ENCODE peak calls at places on chromosomes 13 and 19, in nine cellular contexts. One of them, this sample, is unnamed.

GRCh38 chr19:42254083-42254849 is 662 bp downstream of the ERF start:
- DNase-seq in transverse colon: peak; percentile 84
- DNase-seq in suprapubic skin: peak; percentile 88
- DNase-seq in GM12878: no peak
- DNase-seq in ovary: peak; percentile 88
- DNase-seq in tibial nerve: peak; percentile 79
- DNase-seq in sigmoid colon: peak; percentile 91
- DNase-seq in upper lobe of left lung: peak; percentile 83
- DNase-seq in SK-N-SH: peak; percentile 79
- DNase-seq in this sample: peak; percentile 92

GRCh38 chr19:10701955-10702307 is 692 bp downstream of the QTRT1 start:
- DNase-seq in ovary: no peak
- DNase-seq in transverse colon: peak; percentile 27
- DNase-seq in tibial nerve: no peak
- DNase-seq in sigmoid colon: no peak
- DNase-seq in SK-N-SH: peak; percentile 82
- DNase-seq in suprapubic skin: no peak
- DNase-seq in GM12878: no peak
- DNase-seq in upper lobe of left lung: no peak
- DNase-seq in this sample: no peak

GRCh38 chr13:42656136-42656535 is 82.2 kb downstream of the TNFSF11 start:
- DNase-seq in upper lobe of left lung: no peak
- DNase-seq in ovary: no peak
- DNase-seq in tibial nerve: no peak
- DNase-seq in suprapubic skin: no peak
- DNase-seq in SK-N-SH: no peak
- DNase-seq in sigmoid colon: no peak
- DNase-seq in transverse colon: no peak
- DNase-seq in GM12878: no peak
- DNase-seq in this sample: no peak

GRCh38 chr19:58009666-58010301 is 7.2 kb upstream of the ZNF606 start:
- DNase-seq in suprapubic skin: peak; percentile 76
- DNase-seq in tibial nerve: peak; percentile 61
- DNase-seq in ovary: peak; percentile 83
- DNase-seq in upper lobe of left lung: peak; percentile 53
- DNase-seq in GM12878: no peak
- DNase-seq in SK-N-SH: no peak
- DNase-seq in transverse colon: peak; percentile 84
- DNase-seq in sigmoid colon: peak; percentile 89
- DNase-seq in this sample: peak; percentile 17

GRCh38 chr13:62537593-62537992 is 1121.9 kb upstream of the PCDH20 start:
- DNase-seq in suprapubic skin: no peak
- DNase-seq in tibial nerve: no peak
- DNase-seq in GM12878: no peak
- DNase-seq in SK-N-SH: no peak
- DNase-seq in sigmoid colon: no peak
- DNase-seq in upper lobe of left lung: no peak
- DNase-seq in transverse colon: no peak
- DNase-seq in ovary: no peak
- DNase-seq in this sample: no peak

GRCh38 chr13:98454389-98454881 is 122.5 kb downstream of the STK24 start:
- DNase-seq in ovary: no peak
- DNase-seq in transverse colon: no peak
- DNase-seq in sigmoid colon: no peak
- DNase-seq in SK-N-SH: no peak
- DNase-seq in suprapubic skin: no peak
- DNase-seq in tibial nerve: peak; percentile 76
- DNase-seq in upper lobe of left lung: no peak
- DNase-seq in GM12878: no peak
- DNase-seq in this sample: peak; percentile 19

GRCh38 chr13:55792544-55793178 is 1348.1 kb upstream of the PRR20A start:
- DNase-seq in ovary: no peak
- DNase-seq in GM12878: no peak
- DNase-seq in tibial nerve: no peak
- DNase-seq in transverse colon: no peak
- DNase-seq in upper lobe of left lung: no peak
- DNase-seq in sigmoid colon: no peak
- DNase-seq in suprapubic skin: no peak
- DNase-seq in SK-N-SH: no peak
- DNase-seq in this sample: no peak

GRCh38 chr19:3492131-3492839 is 8.2 kb downstream of the DOHH start:
- DNase-seq in ovary: no peak
- DNase-seq in sigmoid colon: no peak
- DNase-seq in upper lobe of left lung: no peak
- DNase-seq in SK-N-SH: peak; percentile 26
- DNase-seq in tibial nerve: no peak
- DNase-seq in suprapubic skin: no peak
- DNase-seq in transverse colon: no peak
- DNase-seq in GM12878: no peak
- DNase-seq in this sample: no peak

GRCh38 chr19:33207040-33207620 is 13.0 kb downstream of the LRP3 start:
- DNase-seq in upper lobe of left lung: no peak
- DNase-seq in tibial nerve: no peak
- DNase-seq in suprapubic skin: no peak
- DNase-seq in ovary: no peak
- DNase-seq in sigmoid colon: peak; percentile 66
- DNase-seq in transverse colon: no peak
- DNase-seq in SK-N-SH: peak; percentile 40
- DNase-seq in GM12878: no peak
- DNase-seq in this sample: no peak

GRCh38 chr19:12664406-12665280 is 1.9 kb downstream of the MAN2B1 start:
- DNase-seq in transverse colon: no peak
- DNase-seq in sigmoid colon: no peak
- DNase-seq in GM12878: no peak
- DNase-seq in suprapubic skin: peak; percentile 61
- DNase-seq in tibial nerve: no peak
- DNase-seq in upper lobe of left lung: no peak
- DNase-seq in ovary: no peak
- DNase-seq in SK-N-SH: peak; percentile 81
- DNase-seq in this sample: no peak

GRCh38 chr19:16520074-16520973 is 21.9 kb downstream of the CHERP start:
- DNase-seq in transverse colon: no peak
- DNase-seq in tibial nerve: no peak
- DNase-seq in upper lobe of left lung: no peak
- DNase-seq in SK-N-SH: no peak
- DNase-seq in GM12878: no peak
- DNase-seq in sigmoid colon: no peak
- DNase-seq in ovary: no peak
- DNase-seq in suprapubic skin: no peak
- DNase-seq in this sample: no peak

GRCh38 chr19:44741841-44742352 is 6.6 kb upstream of the BCL3 start:
- DNase-seq in tibial nerve: peak; percentile 98
- DNase-seq in GM12878: no peak
- DNase-seq in upper lobe of left lung: peak; percentile 99
- DNase-seq in ovary: peak; percentile 99
- DNase-seq in transverse colon: peak; percentile 97
- DNase-seq in sigmoid colon: peak; percentile 99
- DNase-seq in suprapubic skin: peak; percentile 98
- DNase-seq in SK-N-SH: peak; percentile 65
- DNase-seq in this sample: peak; percentile 100

GRCh38 chr13:30448441-30448840 is 17.3 kb downstream of the HMGB1 start:
- DNase-seq in GM12878: no peak
- DNase-seq in sigmoid colon: no peak
- DNase-seq in tibial nerve: no peak
- DNase-seq in suprapubic skin: no peak
- DNase-seq in transverse colon: no peak
- DNase-seq in ovary: no peak
- DNase-seq in upper lobe of left lung: no peak
- DNase-seq in SK-N-SH: no peak
- DNase-seq in this sample: no peak
- TF ChIP-seq EP300 in GM12878: no peak
- TF ChIP-seq EP300 in sigmoid colon: no peak
- TF ChIP-seq EP300 in tibial nerve: no peak
- TF ChIP-seq EP300 in suprapubic skin: no peak
- TF ChIP-seq EP300 in transverse colon: no peak
- TF ChIP-seq EP300 in ovary: no peak
- TF ChIP-seq EP300 in upper lobe of left lung: no peak
- TF ChIP-seq EP300 in SK-N-SH: no peak
- TF ChIP-seq EP300 in this sample: no peak

GRCh38 chr13:75896271-75896670 is 260.1 kb downstream of the LMO7 start:
- DNase-seq in tibial nerve: no peak
- DNase-seq in transverse colon: no peak
- DNase-seq in SK-N-SH: no peak
- DNase-seq in ovary: no peak
- DNase-seq in sigmoid colon: no peak
- DNase-seq in upper lobe of left lung: no peak
- DNase-seq in GM12878: no peak
- DNase-seq in suprapubic skin: no peak
- DNase-seq in this sample: no peak

GRCh38 chr13:75889427-75889826 is 253.3 kb downstream of the LMO7 start:
- DNase-seq in tibial nerve: no peak
- DNase-seq in SK-N-SH: no peak
- DNase-seq in upper lobe of left lung: no peak
- DNase-seq in ovary: no peak
- DNase-seq in transverse colon: no peak
- DNase-seq in GM12878: no peak
- DNase-seq in suprapubic skin: no peak
- DNase-seq in sigmoid colon: no peak
- DNase-seq in this sample: no peak

DNA sequence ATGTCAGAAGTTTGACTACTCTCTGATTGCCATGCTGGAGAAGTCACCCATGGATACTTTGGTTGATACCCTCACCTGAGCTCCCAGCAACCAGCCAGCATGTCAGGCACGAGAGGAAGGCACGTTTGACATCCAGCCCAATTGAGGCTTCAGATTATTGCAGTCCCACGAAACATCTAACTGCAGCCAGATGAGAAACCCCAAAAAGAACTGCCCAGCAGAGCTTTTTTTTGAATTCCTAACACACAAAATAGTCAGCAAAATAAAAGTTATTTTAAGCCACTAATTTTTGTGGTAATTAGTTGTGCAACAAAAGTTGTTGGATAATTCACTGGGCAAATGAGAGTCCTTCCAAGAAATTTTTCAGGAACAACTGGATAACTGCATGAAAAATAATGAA is 259.0 kb downstream of the LMO7 start:
- DNase-seq in ovary: no peak
- DNase-seq in suprapubic skin: no peak
- DNase-seq in GM12878: no peak
- DNase-seq in transverse colon: no peak
- DNase-seq in SK-N-SH: no peak
- DNase-seq in sigmoid colon: no peak
- DNase-seq in upper lobe of left lung: no peak
- DNase-seq in tibial nerve: no peak
- DNase-seq in this sample: no peak
- TF ChIP-seq EP300 in ovary: no peak
- TF ChIP-seq EP300 in suprapubic skin: no peak
- TF ChIP-seq EP300 in GM12878: no peak
- TF ChIP-seq EP300 in transverse colon: no peak
- TF ChIP-seq EP300 in SK-N-SH: no peak
- TF ChIP-seq EP300 in sigmoid colon: no peak
- TF ChIP-seq EP300 in upper lobe of left lung: no peak
- TF ChIP-seq EP300 in tibial nerve: no peak
- TF ChIP-seq EP300 in this sample: no peak

GRCh38 chr13:97369269-97369893 is 64.6 kb upstream of the RAP2A start:
- DNase-seq in SK-N-SH: no peak
- DNase-seq in transverse colon: no peak
- DNase-seq in sigmoid colon: no peak
- DNase-seq in upper lobe of left lung: no peak
- DNase-seq in suprapubic skin: no peak
- DNase-seq in ovary: no peak
- DNase-seq in tibial nerve: no peak
- DNase-seq in GM12878: no peak
- DNase-seq in this sample: no peak
- TF ChIP-seq EP300 in SK-N-SH: no peak
- TF ChIP-seq EP300 in transverse colon: no peak
- TF ChIP-seq EP300 in sigmoid colon: no peak
- TF ChIP-seq EP300 in upper lobe of left lung: no peak
- TF ChIP-seq EP300 in suprapubic skin: no peak
- TF ChIP-seq EP300 in ovary: no peak
- TF ChIP-seq EP300 in tibial nerve: no peak
- TF ChIP-seq EP300 in GM12878: no peak
- TF ChIP-seq EP300 in this sample: no peak

GRCh38 chr19:39825531-39826076 is 8.4 kb downstream of the DYRK1B start:
- DNase-seq in GM12878: no peak
- DNase-seq in upper lobe of left lung: no peak
- DNase-seq in sigmoid colon: no peak
- DNase-seq in transverse colon: no peak
- DNase-seq in suprapubic skin: no peak
- DNase-seq in ovary: no peak
- DNase-seq in SK-N-SH: no peak
- DNase-seq in tibial nerve: no peak
- DNase-seq in this sample: no peak
- TF ChIP-seq EP300 in GM12878: no peak
- TF ChIP-seq EP300 in upper lobe of left lung: no peak
- TF ChIP-seq EP300 in sigmoid colon: no peak
- TF ChIP-seq EP300 in transverse colon: no peak
- TF ChIP-seq EP300 in suprapubic skin: no peak
- TF ChIP-seq EP300 in ovary: no peak
- TF ChIP-seq EP300 in SK-N-SH: no peak
- TF ChIP-seq EP300 in tibial nerve: no peak
- TF ChIP-seq EP300 in this sample: no peak

GRCh38 chr13:112714772-112715569 is 25.1 kb downstream of the ATP11A start:
- DNase-seq in SK-N-SH: no peak
- DNase-seq in tibial nerve: no peak
- DNase-seq in GM12878: no peak
- DNase-seq in suprapubic skin: peak; percentile 55
- DNase-seq in transverse colon: no peak
- DNase-seq in upper lobe of left lung: no peak
- DNase-seq in ovary: no peak
- DNase-seq in sigmoid colon: peak; percentile 60
- DNase-seq in this sample: no peak
- TF ChIP-seq EP300 in SK-N-SH: no peak
- TF ChIP-seq EP300 in tibial nerve: no peak
- TF ChIP-seq EP300 in GM12878: no peak
- TF ChIP-seq EP300 in suprapubic skin: no peak
- TF ChIP-seq EP300 in transverse colon: no peak
- TF ChIP-seq EP300 in upper lobe of left lung: no peak
- TF ChIP-seq EP300 in ovary: no peak
- TF ChIP-seq EP300 in sigmoid colon: no peak
- TF ChIP-seq EP300 in this sample: no peak

DNA sequence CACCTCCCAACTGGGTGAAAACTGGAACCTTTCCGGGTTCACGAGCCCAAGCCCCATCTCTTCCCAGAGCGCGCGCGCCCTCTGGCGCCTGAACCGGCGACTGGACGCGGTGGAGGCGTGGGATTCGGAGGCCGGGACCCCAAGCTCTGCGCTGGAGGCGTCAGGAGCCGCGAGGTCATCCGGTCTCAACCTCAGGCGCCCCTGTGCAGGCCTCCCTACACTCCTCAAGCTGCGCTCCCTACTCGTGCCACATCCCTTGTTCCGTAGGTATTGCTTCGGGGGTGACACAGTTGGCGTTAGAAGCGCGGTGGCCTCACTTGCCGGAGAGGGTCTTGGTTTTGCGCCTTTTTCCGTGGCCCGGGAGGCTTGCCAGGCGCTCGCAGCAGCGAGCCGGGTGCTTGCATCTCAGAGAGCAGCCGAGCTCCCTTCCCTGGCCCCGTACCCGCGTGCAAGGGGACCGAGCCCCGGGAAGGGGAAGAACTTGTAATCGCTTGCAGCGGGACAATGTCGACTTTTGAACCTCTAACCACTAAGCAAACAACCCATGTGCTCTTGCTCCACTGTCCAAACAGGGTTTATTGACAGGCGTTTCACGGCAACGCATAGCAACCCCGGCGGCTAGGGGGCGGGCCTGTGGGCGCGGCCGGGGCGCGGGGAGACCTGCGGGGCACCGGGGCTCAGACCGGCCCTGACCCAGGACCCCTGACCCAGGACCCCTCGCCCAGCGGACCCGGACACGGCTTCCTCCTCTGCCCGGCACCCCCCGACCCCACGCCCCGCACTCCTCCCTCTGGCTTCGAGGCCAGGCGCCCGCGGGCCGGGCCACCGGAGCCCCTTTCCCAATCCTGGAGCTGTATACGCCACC is 8.5 kb downstream of the CDX2 start:
- DNase-seq in transverse colon: peak; percentile 88
- DNase-seq in sigmoid colon: no peak
- DNase-seq in SK-N-SH: peak; percentile 61
- DNase-seq in upper lobe of left lung: peak; percentile 64
- DNase-seq in tibial nerve: no peak
- DNase-seq in ovary: no peak
- DNase-seq in suprapubic skin: no peak
- DNase-seq in GM12878: no peak
- DNase-seq in this sample: peak; percentile 55
- TF ChIP-seq EP300 in transverse colon: no peak
- TF ChIP-seq EP300 in sigmoid colon: no peak
- TF ChIP-seq EP300 in SK-N-SH: no peak
- TF ChIP-seq EP300 in upper lobe of left lung: no peak
- TF ChIP-seq EP300 in tibial nerve: no peak
- TF ChIP-seq EP300 in ovary: no peak
- TF ChIP-seq EP300 in suprapubic skin: no peak
- TF ChIP-seq EP300 in GM12878: no peak
- TF ChIP-seq EP300 in this sample: no peak

This sample was measured in A549.